ENCODE peak calls at places on chromosomes 7 and 10, in four cellular contexts. G, J, B and H are unnamed samples.
A peak's percentile ranks its signal among the peaks of the same experiment; 100 is the strongest.

GRCh38 chr7:109844362-109844761 is 1246.6 kb upstream of the LRRN3 start:
- DNase-seq in G (no peak), J (peak; percentile 42), B (no peak), H (no peak)

GRCh38 chr10:97711640-97712267 is 1.8 kb upstream of the MARVELD1 start:
- DNase-seq in G (no peak), J (no peak), B (no peak), H (no peak)

GRCh38 chr10:486668-487067 is 202.8 kb downstream of the DIP2C start:
- DNase-seq in G (no peak), J (no peak), B (no peak), H (no peak)

GRCh38 chr7:121279822-121280221 is 49.0 kb upstream of the WNT16 start:
- DNase-seq in G (no peak), J (no peak), B (no peak), H (no peak)

GRCh38 chr10:123007558-123008378 is 827 bp downstream of the IKZF5 start:
- DNase-seq in G (no peak), J (peak; percentile 52), B (peak; percentile 54), H (peak; percentile 16)

GRCh38 chr7:93997868-93998267 is 6.3 kb downstream of the BET1 start:
- DNase-seq in G (no peak), J (no peak), B (no peak), H (no peak)

GRCh38 chr7:40223451-40224112 is 88.8 kb downstream of the SUGCT start:
- DNase-seq in G (no peak), J (no peak), B (no peak), H (no peak)

GRCh38 chr10:30737931-30738391 is 108.4 kb upstream of the LYZL2 start:
- DNase-seq in G (no peak), J (no peak), B (no peak), H (no peak)

GRCh38 chr10:79048639-79049550 is 19.9 kb upstream of the ZMIZ1 start:
- DNase-seq in G (peak; percentile 35), J (no peak), B (no peak), H (no peak)

GRCh38 chr7:74203157-74203556 is 6.6 kb upstream of the LAT2 start:
- DNase-seq in G (no peak), J (peak; percentile 67), B (peak; percentile 38), H (no peak)

GRCh38 chr7:91922857-91923256 is 17.8 kb upstream of the AKAP9 start:
- DNase-seq in G (no peak), J (no peak), B (no peak), H (no peak)

GRCh38 chr10:86003201-86003621 is 363.4 kb downstream of the GRID1 start:
- DNase-seq in G (no peak), J (no peak), B (no peak), H (peak; percentile 31)

GRCh38 chr10:122646511-122647382 is 52.9 kb downstream of the C10orf120 start:
- DNase-seq in G (no peak), J (no peak), B (no peak), H (no peak)

GRCh38 chr10:132931258-132931657 is 11.1 kb downstream of the CFAP46 start:
- DNase-seq in G (no peak), J (no peak), B (no peak), H (no peak)

GRCh38 chr10:126551197-126551596 is 119.3 kb downstream of the C10orf90 start:
- DNase-seq in G (no peak), J (no peak), B (no peak), H (no peak)

GRCh38 chr7:1864126-1864940 is 194.3 kb downstream of the ELFN1 start:
- DNase-seq in G (no peak), J (no peak), B (no peak), H (no peak)

GRCh38 chr10:62543566-62543965 is 169.4 kb downstream of the ZNF365 start:
- DNase-seq in G (no peak), J (peak; percentile 34), B (no peak), H (no peak)

GRCh38 chr7:132575336-132575986 is 809 bp downstream of the PLXNA4 start:
- DNase-seq in G (peak; percentile 54), J (peak; percentile 53), B (no peak), H (peak; percentile 64)

GRCh38 chr10:33392706-33393105 is 58.2 kb upstream of the NRP1 start:
- DNase-seq in G (no peak), J (no peak), B (no peak), H (no peak)

GRCh38 chr7:2728309-2729042 is 40.5 kb downstream of the AMZ1 start:
- DNase-seq in G (peak; percentile 4), J (no peak), B (no peak), H (no peak)

GRCh38 chr7:83410989-83411591 is 237.8 kb downstream of the SEMA3E start:
- DNase-seq in G (no peak), J (peak; percentile 64), B (peak; percentile 25), H (no peak)

GRCh38 chr7:142459557-142459963 is 201.7 kb upstream of the PRSS58 start:
- DNase-seq in G (no peak), J (peak; percentile 73), B (peak; percentile 11), H (no peak)

GRCh38 chr7:55349126-55349525 is 16.0 kb upstream of the LANCL2 start:
- DNase-seq in G (no peak), J (no peak), B (no peak), H (no peak)

GRCh38 chr10:120386196-120386595 is 70.8 kb upstream of the PLPP4 start:
- DNase-seq in G (no peak), J (no peak), B (no peak), H (no peak)

GRCh38 chr10:119333146-119333792 is 125.9 kb downstream of the GRK5 start:
- DNase-seq in G (no peak), J (peak; percentile 38), B (no peak), H (no peak)

GRCh38 chr10:23055424-23056191 is 39.8 kb upstream of the MSRB2 start:
- DNase-seq in G (no peak), J (no peak), B (no peak), H (no peak)

GRCh38 chr10:77350711-77351119 is 286.9 kb downstream of the KCNMA1 start:
- DNase-seq in G (peak; percentile 81), J (peak; percentile 100), B (no peak), H (no peak)

GRCh38 chr10:85548038-85548437 is 818.6 kb downstream of the GRID1 start:
- DNase-seq in G (no peak), J (peak; percentile 41), B (peak; percentile 32), H (no peak)

GRCh38 chr10:52740913-52741675 is 31.5 kb downstream of the MBL2 start:
- DNase-seq in G (no peak), J (peak; percentile 96), B (no peak), H (no peak)

GRCh38 chr10:11547111-11547625 is 64.3 kb downstream of the USP6NL start:
- DNase-seq in G (no peak), J (peak; percentile 6), B (no peak), H (no peak)

GRCh38 chr10:34292675-34293074 is 522.4 kb downstream of the PARD3 start:
- DNase-seq in G (no peak), J (no peak), B (no peak), H (no peak)

GRCh38 chr10:32929634-32930033 is 28.4 kb downstream of the ITGB1 start:
- DNase-seq in G (no peak), J (peak; percentile 71), B (peak; percentile 50), H (no peak)

GRCh38 chr10:102352066-102352715 is 43.3 kb upstream of the NFKB2 start:
- DNase-seq in G (peak; percentile 54), J (peak; percentile 73), B (peak; percentile 35), H (peak; percentile 32)
- H3K4me3 ChIP-seq in G (no peak overlapping the region), J (no peak overlapping the region), B (no peak overlapping the region), H (no peak overlapping the region)

GRCh38 chr7:11665381-11665780 is 166.6 kb downstream of the THSD7A start:
- DNase-seq in G (no peak), J (no peak), B (no peak), H (no peak)

GRCh38 chr7:11667071-11667809 is 164.8 kb downstream of the THSD7A start:
- DNase-seq in G (no peak), J (no peak), B (no peak), H (no peak)

GRCh38 chr7:11668727-11669126 is 163.3 kb downstream of the THSD7A start:
- DNase-seq in G (no peak), J (no peak), B (no peak), H (no peak)

DNA sequence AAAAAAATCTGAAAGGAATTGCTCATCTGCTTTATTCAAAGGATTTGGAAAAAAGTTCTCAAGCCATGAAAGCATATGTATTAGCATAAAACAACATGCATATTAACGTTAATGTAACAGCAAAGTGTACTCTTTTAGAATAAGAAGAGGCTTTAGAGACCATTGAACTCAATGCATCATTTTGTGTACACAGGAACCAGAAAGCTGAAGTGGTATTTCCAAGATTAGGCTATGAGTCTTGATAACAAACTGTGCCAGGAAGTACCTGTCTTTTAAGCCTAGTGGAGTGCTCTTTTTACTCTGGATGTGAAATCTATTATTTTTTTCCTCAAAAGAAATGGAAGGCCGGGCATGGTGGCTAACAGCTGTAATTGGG is 164.2 kb downstream of the THSD7A start:
- DNase-seq in G (no peak), J (no peak), B (no peak), H (no peak)
- H3K36me3 ChIP-seq in G (no peaks in the 10 kb centered on the region), J (no peaks in the 10 kb centered on the region), B (no peaks in the 10 kb centered on the region), H (no peaks in the 10 kb centered on the region)

GRCh38 chr7:99140813-99141212 is 3.1 kb downstream of the SMURF1 start:
- DNase-seq in G (no peak), J (no peak), B (no peak), H (no peak)
- H3K4me3 ChIP-seq in G (no peak overlapping the region), J (peak overlapping the region; percentile 71), B (peak overlapping the region; percentile 100), H (peak overlapping the region; percentile 69)

GRCh38 chr7:98995523-98996161 is 117.3 kb downstream of the TRRAP start:
- DNase-seq in G (no peak), J (no peak), B (no peak), H (no peak)
- H3K36me3 ChIP-seq in G (no peaks in the 10 kb centered on the region), J (peaks cover 35% of the 10 kb centered on the region), B (peaks cover 5% of the 10 kb centered on the region), H (peaks cover 62% of the 10 kb centered on the region)

GRCh38 chr7:139990571-139990970 is 72.2 kb downstream of the PARP12 start:
- DNase-seq in G (no peak), J (no peak), B (no peak), H (no peak)
- H3K4me3 ChIP-seq in G (no peak overlapping the region), J (no peak overlapping the region), B (no peak overlapping the region), H (no peak overlapping the region)

DNA sequence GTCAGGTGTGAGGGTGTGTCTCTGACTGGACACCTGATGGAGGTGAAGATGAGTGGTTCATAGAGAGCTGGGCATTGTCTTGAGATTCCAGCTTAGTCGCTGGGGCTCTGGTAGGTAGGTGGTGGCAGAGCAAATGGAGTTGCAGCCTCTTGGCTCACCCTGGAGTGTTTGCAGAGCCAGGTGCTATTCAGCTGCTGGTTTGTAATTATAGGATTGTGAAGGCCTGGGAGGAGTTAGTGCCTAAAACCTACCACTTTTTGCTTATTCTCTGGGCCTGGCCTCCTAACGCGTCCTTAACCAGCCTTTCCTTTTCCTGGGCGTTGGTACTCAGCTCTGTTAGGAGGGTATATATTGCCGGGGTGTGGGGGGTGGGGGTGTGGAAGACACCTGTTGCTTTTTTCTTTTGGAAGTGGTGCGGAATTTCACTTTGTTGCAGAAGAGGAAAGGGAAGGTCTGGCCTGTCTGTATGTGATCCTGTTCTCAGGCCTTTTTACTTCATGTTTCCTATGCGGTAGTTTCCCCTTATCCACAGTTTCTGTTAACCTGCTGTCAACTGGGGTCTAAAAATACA is 3.2 kb downstream of the PPRC1 start:
- DNase-seq in G (no peak), J (no peak), B (no peak), H (no peak)
- H3K36me3 ChIP-seq in G (no peaks in the 10 kb centered on the region), J (peaks cover 44% of the 10 kb centered on the region), B (peaks cover 17% of the 10 kb centered on the region), H (peaks cover 35% of the 10 kb centered on the region)